ENCODE peak calls at places on chromosomes 16 and 17, in five cellular contexts. One of them, this sample, is unnamed. For H3K27me3, the result is how much of the 10 kb centered on the place peaks cover.

GRCh38 chr17:77735341-77736206 is 222.9 kb upstream of the TNRC6C start:
- DNase-seq in testis: peak
- DNase-seq in body of pancreas: no peak
- DNase-seq in PC-3: no peak
- DNase-seq in mesendoderm: peak
- DNase-seq in this sample: peak

GRCh38 chr17:50523208-50523607 is 9.3 kb upstream of the EPN3 start:
- DNase-seq in testis: no peak
- DNase-seq in body of pancreas: no peak
- DNase-seq in PC-3: no peak
- DNase-seq in mesendoderm: no peak
- DNase-seq in this sample: no peak

GRCh38 chr17:82050761-82051641 is 610 bp downstream of the RFNG start:
- DNase-seq in testis: no peak
- DNase-seq in body of pancreas: no peak
- DNase-seq in PC-3: no peak
- DNase-seq in mesendoderm: no peak
- DNase-seq in this sample: no peak

GRCh38 chr17:39673335-39674081 is 5.3 kb downstream of the PNMT start:
- DNase-seq in testis: no peak
- DNase-seq in body of pancreas: no peak
- DNase-seq in PC-3: no peak
- DNase-seq in mesendoderm: no peak
- DNase-seq in this sample: no peak

GRCh38 chr17:79398441-79398840 is 212.4 kb downstream of the RBFOX3 start:
- DNase-seq in testis: no peak
- DNase-seq in body of pancreas: no peak
- DNase-seq in PC-3: no peak
- DNase-seq in mesendoderm: no peak
- DNase-seq in this sample: no peak

GRCh38 chr16:83953796-83954576 is 946 bp downstream of the OSGIN1 start:
- DNase-seq in testis: peak
- DNase-seq in body of pancreas: peak
- DNase-seq in PC-3: peak
- DNase-seq in mesendoderm: peak
- DNase-seq in this sample: no peak

GRCh38 chr16:11819798-11820197 is 22.7 kb upstream of the ZC3H7A start:
- DNase-seq in testis: no peak
- DNase-seq in body of pancreas: no peak
- DNase-seq in PC-3: no peak
- DNase-seq in mesendoderm: no peak
- DNase-seq in this sample: no peak

GRCh38 chr17:82534401-82534812 is 14.9 kb downstream of the FOXK2 start:
- DNase-seq in testis: no peak
- DNase-seq in body of pancreas: no peak
- DNase-seq in PC-3: no peak
- DNase-seq in mesendoderm: peak
- DNase-seq in this sample: no peak

GRCh38 chr17:57868007-57868774 is 18.3 kb upstream of the MRPS23 start:
- DNase-seq in testis: peak
- DNase-seq in body of pancreas: peak
- DNase-seq in PC-3: peak
- DNase-seq in mesendoderm: peak
- DNase-seq in this sample: peak

DNA sequence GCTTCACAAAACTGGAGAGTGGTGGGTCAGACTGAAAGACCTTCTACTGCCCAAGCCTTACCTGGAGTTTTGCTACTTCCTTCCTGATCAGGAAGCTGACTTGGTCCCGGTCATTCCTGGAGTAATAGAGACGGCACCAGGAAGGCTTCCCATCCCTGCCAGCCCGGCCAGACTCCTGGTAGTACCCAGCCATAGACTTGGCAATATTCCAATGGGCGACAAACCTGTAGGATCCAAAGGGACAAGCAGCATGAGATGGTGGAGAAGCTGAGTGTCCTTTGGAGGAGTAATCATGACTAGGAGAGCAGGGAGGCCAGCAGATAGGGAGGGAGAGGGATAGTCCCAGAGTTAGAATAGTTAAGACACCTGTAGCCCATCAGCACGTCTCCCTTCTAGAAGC is 8.7 kb downstream of the RECQL5 start:
- DNase-seq in testis: no peak
- DNase-seq in body of pancreas: no peak
- DNase-seq in PC-3: no peak
- DNase-seq in mesendoderm: no peak
- DNase-seq in this sample: no peak
- H3K27ac ChIP-seq in testis: no peak
- H3K27ac ChIP-seq in body of pancreas: no peak
- H3K27ac ChIP-seq in PC-3: no peak
- H3K27ac ChIP-seq in mesendoderm: no peak
- H3K27ac ChIP-seq in this sample: no peak

GRCh38 chr17:3738562-3739295 is 15.0 kb downstream of the HASPIN start:
- DNase-seq in testis: peak
- DNase-seq in body of pancreas: peak
- DNase-seq in PC-3: peak
- DNase-seq in mesendoderm: peak
- DNase-seq in this sample: peak
- H3K4me3 ChIP-seq in testis: no peak
- H3K4me3 ChIP-seq in body of pancreas: no peak
- H3K4me3 ChIP-seq in PC-3: peak
- H3K4me3 ChIP-seq in mesendoderm: no peak
- H3K4me3 ChIP-seq in this sample: no peak

GRCh38 chr16:30027588-30028437 is 3.3 kb downstream of the TLCD3B start:
- DNase-seq in testis: no peak
- DNase-seq in body of pancreas: no peak
- DNase-seq in PC-3: no peak
- DNase-seq in mesendoderm: no peak
- DNase-seq in this sample: no peak
- H3K27me3 ChIP-seq in testis: under half
- H3K27me3 ChIP-seq in body of pancreas: under half
- H3K27me3 ChIP-seq in PC-3: under half
- H3K27me3 ChIP-seq in mesendoderm: under half
- H3K27me3 ChIP-seq in this sample: under half

GRCh38 chr16:4382795-4383357 is 11.2 kb downstream of the VASN start:
- DNase-seq in testis: no peak
- DNase-seq in body of pancreas: no peak
- DNase-seq in PC-3: no peak
- DNase-seq in mesendoderm: no peak
- DNase-seq in this sample: no peak

GRCh38 chr16:4385066-4385788 is 13.6 kb downstream of the VASN start:
- DNase-seq in testis: no peak
- DNase-seq in body of pancreas: no peak
- DNase-seq in PC-3: no peak
- DNase-seq in mesendoderm: no peak
- DNase-seq in this sample: no peak

GRCh38 chr16:4383591-4384495 is 12.2 kb downstream of the VASN start:
- DNase-seq in testis: no peak
- DNase-seq in body of pancreas: no peak
- DNase-seq in PC-3: no peak
- DNase-seq in mesendoderm: no peak
- DNase-seq in this sample: no peak

GRCh38 chr16:4385789-4386451 is 14.3 kb downstream of the VASN start:
- DNase-seq in testis: no peak
- DNase-seq in body of pancreas: no peak
- DNase-seq in PC-3: no peak
- DNase-seq in mesendoderm: no peak
- DNase-seq in this sample: no peak

DNA sequence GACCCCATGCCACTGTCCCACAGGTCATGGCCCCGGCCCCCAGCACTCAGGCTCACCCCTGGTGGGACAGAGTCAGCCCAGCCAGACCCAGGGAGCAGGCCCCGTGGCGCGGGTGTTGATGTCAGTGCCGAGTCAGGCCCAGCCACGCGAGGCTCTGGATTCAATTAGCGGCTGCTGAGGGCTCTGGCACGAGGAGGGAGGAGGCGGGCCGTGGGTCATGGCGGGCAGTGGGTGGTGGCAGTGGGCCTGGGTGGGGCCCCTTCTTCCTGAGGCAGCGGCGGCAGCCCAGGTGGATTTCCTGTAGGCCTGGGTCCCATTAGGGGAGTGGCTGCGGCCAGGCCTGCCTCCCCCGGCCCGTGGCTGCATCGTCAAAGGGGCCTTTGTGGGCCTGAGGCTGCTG is 12.8 kb downstream of the VASN start:
- DNase-seq in testis: no peak
- DNase-seq in body of pancreas: no peak
- DNase-seq in PC-3: no peak
- DNase-seq in mesendoderm: no peak
- DNase-seq in this sample: no peak
- H3K27ac ChIP-seq in testis: no peak
- H3K27ac ChIP-seq in body of pancreas: no peak
- H3K27ac ChIP-seq in PC-3: no peak
- H3K27ac ChIP-seq in mesendoderm: no peak
- H3K27ac ChIP-seq in this sample: no peak

This sample was measured in lung.